ENCODE peak calls at places on chromosomes 16 and 17, in five cellular contexts. L is PC-3, V is HCT116, D is esophagus muscularis mucosa, P is heart right ventricle. H is an unnamed sample.

GRCh38 chr17:77558846-77559626 is 399.5 kb upstream of the TNRC6C start:
- DNase-seq in L (peak; percentile 13), V (no peak), D (no peak), P (no peak), H (no peak)

GRCh38 chr17:28720247-28720996 is 637 bp downstream of the RPL23A start:
- DNase-seq in L (no peak), V (no peak), D (no peak), P (no peak), H (no peak)

GRCh38 chr16:76882105-76882504 is 308.9 kb upstream of the MON1B start:
- DNase-seq in L (peak; percentile 31), V (no peak), D (no peak), P (no peak), H (no peak)

GRCh38 chr17:20281860-20282259 is 185.5 kb downstream of the LGALS9B start:
- DNase-seq in L (no peak), V (no peak), D (no peak), P (no peak), H (peak; percentile 15)

GRCh38 chr16:72947379-72948237 is 100.3 kb downstream of the ZFHX3 start:
- DNase-seq in L (no peak), V (no peak), D (no peak), P (no peak), H (no peak)

GRCh38 chr16:75389096-75389692 is 44.1 kb downstream of the CFDP1 start:
- DNase-seq in L (no peak), V (no peak), D (no peak), P (no peak), H (no peak)

GRCh38 chr17:29078183-29079045 is 35.5 kb downstream of the PIPOX start:
- DNase-seq in L (peak; percentile 38), V (peak; percentile 4), D (no peak), P (peak; percentile 35), H (no peak)

GRCh38 chr16:66882702-66883101 is 2.4 kb downstream of the PDP2 start:
- DNase-seq in L (no peak), V (no peak), D (no peak), P (no peak), H (no peak)

GRCh38 chr16:81036751-81037350 is 1.2 kb downstream of the ATMIN start:
- DNase-seq in L (peak; percentile 28), V (no peak), D (no peak), P (peak; percentile 55), H (no peak)

GRCh38 chr16:67235816-67236547 is 9.1 kb downstream of the TMEM208 start:
- DNase-seq in L (no peak), V (no peak), D (no peak), P (no peak), H (no peak)

GRCh38 chr16:57299009-57299718 is 14.7 kb upstream of the PLLP start:
- DNase-seq in L (peak; percentile 73), V (no peak), D (no peak), P (peak; percentile 68), H (no peak)

GRCh38 chr16:49492090-49492801 is 118.6 kb downstream of the C16orf78 start:
- DNase-seq in L (peak; percentile 6), V (no peak), D (no peak), P (peak; percentile 29), H (no peak)

GRCh38 chr17:33929181-33929724 is 325.8 kb upstream of the CCL2 start:
- DNase-seq in L (no peak), V (no peak), D (no peak), P (no peak), H (no peak)

GRCh38 chr16:24504467-24505345 is 34.7 kb upstream of the RBBP6 start:
- DNase-seq in L (peak; percentile 72), V (peak; percentile 74), D (no peak), P (peak; percentile 48), H (peak; percentile 8)

GRCh38 chr16:70438325-70438982 is 446 bp downstream of the ST3GAL2 start:
- DNase-seq in L (no peak), V (no peak), D (no peak), P (no peak), H (no peak)

GRCh38 chr17:27226611-27227234 is 67.2 kb upstream of the WSB1 start:
- DNase-seq in L (peak; percentile 78), V (no peak), D (peak; percentile 8), P (no peak), H (no peak)

GRCh38 chr17:66715076-66715675 is 119.7 kb upstream of the CACNG5 start:
- DNase-seq in L (no peak), V (no peak), D (no peak), P (no peak), H (no peak)
- TF ChIP-seq CTCF in L (no peak), V (no peak), D (no peak), P (no peak), H (no peak)

DNA sequence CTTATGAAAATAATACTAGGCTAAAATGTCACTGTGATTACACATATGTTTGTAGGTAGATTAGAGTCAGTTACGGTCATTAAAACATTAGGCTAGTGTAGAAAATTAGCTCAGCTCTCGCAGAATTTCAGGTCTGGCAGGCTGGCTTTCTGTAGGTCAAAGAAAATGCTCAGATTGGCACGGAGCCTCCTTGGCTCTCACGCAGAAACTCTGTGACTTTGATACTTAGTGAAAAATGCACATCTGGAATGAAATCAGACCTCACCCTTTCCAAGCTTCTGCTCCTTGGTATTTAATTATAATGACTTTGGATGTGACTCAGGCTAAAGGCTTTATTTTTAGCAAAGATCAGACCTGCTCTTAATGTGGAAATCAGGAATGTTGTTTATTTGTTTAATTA is 163.9 kb downstream of the HS3ST3B1 start:
- DNase-seq in L (peak; percentile 14), V (no peak), D (no peak), P (no peak), H (no peak)
- H3K4me1 ChIP-seq in L (no peaks in the 10 kb centered on the region), V (no peaks in the 10 kb centered on the region), D (no peaks in the 10 kb centered on the region), P (no peaks in the 10 kb centered on the region), H (no peaks in the 10 kb centered on the region)

GRCh38 chr17:47732399-47733046 is 513 bp upstream of the TBX21 start:
- DNase-seq in L (no peak), V (no peak), D (no peak), P (no peak), H (no peak)

GRCh38 chr17:47728214-47728877 is 4.7 kb upstream of the TBX21 start:
- DNase-seq in L (no peak), V (no peak), D (no peak), P (no peak), H (peak; percentile 1)

GRCh38 chr17:47729486-47729885 is 3.5 kb upstream of the TBX21 start:
- DNase-seq in L (no peak), V (no peak), D (no peak), P (no peak), H (no peak)

GRCh38 chr17:47731396-47731795 is 1.6 kb upstream of the TBX21 start:
- DNase-seq in L (no peak), V (no peak), D (no peak), P (no peak), H (no peak)

DNA sequence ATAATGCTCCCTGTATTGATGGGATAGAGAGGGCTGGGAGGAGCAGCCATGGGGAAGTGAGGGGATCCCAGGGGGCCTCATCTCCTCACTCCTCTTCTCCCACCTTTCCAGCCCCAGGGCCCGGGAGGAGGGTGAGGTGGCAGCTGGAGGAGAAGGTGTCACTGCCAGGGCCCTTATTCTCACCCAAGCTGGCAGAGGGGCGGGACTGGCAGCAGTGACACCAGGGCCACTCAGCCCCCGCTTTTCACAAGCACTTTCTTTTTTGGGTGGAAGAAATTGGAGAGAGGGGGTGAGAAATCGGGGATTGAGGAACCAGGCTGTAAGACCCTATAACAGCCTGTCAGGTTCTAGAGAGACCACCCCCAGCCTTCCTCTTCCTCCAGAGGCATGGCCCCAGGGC is 2.4 kb upstream of the TBX21 start:
- DNase-seq in L (no peak), V (no peak), D (no peak), P (no peak), H (no peak)
- H3K27me3 ChIP-seq in L (no peaks in the 10 kb centered on the region), V (peaks cover 6% of the 10 kb centered on the region), D (peaks cover 23% of the 10 kb centered on the region), P (peaks cover 77% of the 10 kb centered on the region), H (peaks cover 43% of the 10 kb centered on the region)

DNA sequence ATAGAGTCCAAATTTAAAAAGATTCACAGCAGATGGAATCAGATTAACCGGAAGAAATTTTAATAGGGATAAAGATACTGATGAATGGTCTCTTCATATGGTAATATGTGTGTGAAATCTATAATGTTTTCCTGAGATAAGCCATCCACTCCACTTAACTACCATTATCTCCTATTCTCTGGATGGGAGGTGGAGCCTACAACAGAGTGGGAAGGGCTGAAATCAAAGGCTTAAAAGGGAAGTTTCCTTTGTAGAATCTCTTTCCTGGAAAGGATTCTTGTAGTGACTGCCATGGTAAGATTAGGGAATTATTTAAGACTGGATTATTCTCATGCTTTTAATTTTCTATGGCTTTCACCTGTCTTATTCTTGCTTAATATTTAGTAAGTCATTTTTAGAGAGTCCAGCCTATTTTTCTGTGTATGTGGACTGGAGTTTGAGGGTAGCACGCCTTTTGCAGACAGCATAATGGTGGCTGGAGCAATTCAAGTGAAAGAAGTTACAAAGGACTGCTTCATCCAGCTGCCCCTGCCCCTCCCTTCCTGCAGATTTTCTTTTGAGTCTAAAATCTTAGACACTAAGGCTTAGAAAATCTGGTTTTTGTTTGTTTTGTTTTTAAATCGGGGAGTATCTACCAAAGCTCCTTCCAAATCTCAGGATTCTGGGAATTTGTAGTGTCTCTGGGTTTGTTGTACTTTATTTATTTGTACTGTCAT is 26.5 kb downstream of the KAT7 start:
- DNase-seq in L (no peak), V (no peak), D (no peak), P (no peak), H (no peak)
- TF ChIP-seq CTCF in L (no peak), V (no peak), D (no peak), P (no peak), H (no peak)

GRCh38 chr17:75650874-75651273 is 16.1 kb downstream of the RECQL5 start:
- DNase-seq in L (no peak), V (no peak), D (no peak), P (no peak), H (no peak)
- H3K4me1 ChIP-seq in L (peaks cover 15% of the 10 kb centered on the region), V (peaks cover 18% of the 10 kb centered on the region), D (no peaks in the 10 kb centered on the region), P (no peaks in the 10 kb centered on the region), H (no peaks in the 10 kb centered on the region)

GRCh38 chr17:36641877-36642845 is 40.8 kb downstream of the MRM1 start:
- DNase-seq in L (no peak), V (no peak), D (no peak), P (no peak), H (no peak)

GRCh38 chr17:36640836-36641235 is 39.5 kb downstream of the MRM1 start:
- DNase-seq in L (no peak), V (no peak), D (no peak), P (no peak), H (no peak)

GRCh38 chr17:36645358-36645757 is 44.0 kb downstream of the MRM1 start:
- DNase-seq in L (no peak), V (no peak), D (no peak), P (no peak), H (no peak)

GRCh38 chr17:36641331-36641876 is 40.0 kb downstream of the MRM1 start:
- DNase-seq in L (no peak), V (no peak), D (no peak), P (no peak), H (no peak)

DNA sequence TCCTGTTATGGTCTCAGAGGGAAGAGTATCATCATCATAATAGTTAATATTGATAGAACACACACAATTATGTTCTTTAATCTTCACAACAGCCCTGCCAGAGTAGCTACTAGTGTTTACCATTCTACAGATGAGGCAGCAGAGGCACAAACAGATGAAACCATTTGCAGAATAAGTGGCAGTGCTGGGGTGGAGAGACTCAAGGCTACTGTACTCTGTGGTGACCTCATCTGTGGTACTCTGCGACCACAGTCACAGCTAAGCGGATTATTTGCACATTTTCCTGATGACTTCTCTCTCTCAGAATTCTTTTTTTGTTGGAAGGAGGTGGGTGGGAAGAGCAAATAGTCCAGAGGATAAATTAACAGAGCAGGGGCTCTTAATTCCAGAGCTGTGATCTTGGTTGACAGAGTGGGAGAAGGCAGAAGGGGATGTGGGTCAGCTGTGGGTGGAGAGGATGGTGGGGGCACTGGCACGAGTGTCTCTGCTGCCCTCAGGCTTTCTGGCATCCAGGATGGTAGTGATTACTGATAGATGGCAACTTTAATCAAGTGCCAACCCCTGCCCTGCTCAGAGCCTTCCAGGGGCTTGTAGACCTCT is 41.8 kb downstream of the MRM1 start:
- DNase-seq in L (no peak), V (no peak), D (no peak), P (no peak), H (no peak)
- H3K27me3 ChIP-seq in L (peaks cover 43% of the 10 kb centered on the region), V (no peaks in the 10 kb centered on the region), D (peaks cover 53% of the 10 kb centered on the region), P (peaks cover 95% of the 10 kb centered on the region), H (peaks cover 74% of the 10 kb centered on the region)

H was measured in gastrocnemius medialis.